ENCODE peak calls at places on chromosomes 4 and X, in ten cellular contexts. One of them, this sample, is unnamed.
A peak's percentile ranks its signal among the peaks of the same experiment; 100 is the strongest.

GRCh38 chrX:123869488-123869887 is 9.6 kb downstream of the XIAP start:
- DNase-seq in T-cell: no peak
- DNase-seq in lung microvascular endothelial cell: no peak
- DNase-seq in iPS DF 6.9: no peak
- DNase-seq in erythroblast: no peak
- DNase-seq in right atrium auricular region: no peak
- DNase-seq in NCI-H526: no peak
- DNase-seq in T47D: no peak
- DNase-seq in epithelial cell of esophagus: peak; percentile 16
- DNase-seq in CD4-positive, alpha-beta T cell: no peak
- DNase-seq in this sample: no peak

GRCh38 chr4:7462509-7462971 is 27.8 kb upstream of the PSAPL1 start:
- DNase-seq in T-cell: no peak
- DNase-seq in lung microvascular endothelial cell: peak; percentile 32
- DNase-seq in iPS DF 6.9: peak; percentile 20
- DNase-seq in erythroblast: no peak
- DNase-seq in right atrium auricular region: no peak
- DNase-seq in NCI-H526: no peak
- DNase-seq in T47D: peak; percentile 44
- DNase-seq in epithelial cell of esophagus: no peak
- DNase-seq in CD4-positive, alpha-beta T cell: no peak
- DNase-seq in this sample: no peak

GRCh38 chr4:138677212-138677611 is 338.4 kb upstream of the NOCT start:
- DNase-seq in T-cell: no peak
- DNase-seq in lung microvascular endothelial cell: no peak
- DNase-seq in iPS DF 6.9: no peak
- DNase-seq in erythroblast: no peak
- DNase-seq in right atrium auricular region: no peak
- DNase-seq in NCI-H526: no peak
- DNase-seq in T47D: no peak
- DNase-seq in epithelial cell of esophagus: no peak
- DNase-seq in CD4-positive, alpha-beta T cell: no peak
- DNase-seq in this sample: no peak

GRCh38 chr4:13196721-13197120 is 287.4 kb downstream of the RAB28 start:
- DNase-seq in T-cell: no peak
- DNase-seq in lung microvascular endothelial cell: no peak
- DNase-seq in iPS DF 6.9: no peak
- DNase-seq in erythroblast: no peak
- DNase-seq in right atrium auricular region: no peak
- DNase-seq in NCI-H526: no peak
- DNase-seq in T47D: no peak
- DNase-seq in epithelial cell of esophagus: no peak
- DNase-seq in CD4-positive, alpha-beta T cell: no peak
- DNase-seq in this sample: no peak

GRCh38 chrX:112865464-112866025 is 24.9 kb upstream of the AMOT start:
- DNase-seq in T-cell: no peak
- DNase-seq in lung microvascular endothelial cell: no peak
- DNase-seq in iPS DF 6.9: no peak
- DNase-seq in erythroblast: no peak
- DNase-seq in right atrium auricular region: no peak
- DNase-seq in NCI-H526: no peak
- DNase-seq in T47D: no peak
- DNase-seq in epithelial cell of esophagus: no peak
- DNase-seq in CD4-positive, alpha-beta T cell: no peak
- DNase-seq in this sample: no peak

GRCh38 chrX:40068048-40068447 is 29.7 kb downstream of the BCOR start:
- DNase-seq in T-cell: no peak
- DNase-seq in lung microvascular endothelial cell: no peak
- DNase-seq in iPS DF 6.9: no peak
- DNase-seq in erythroblast: peak; percentile 15
- DNase-seq in right atrium auricular region: no peak
- DNase-seq in NCI-H526: no peak
- DNase-seq in T47D: peak; percentile 63
- DNase-seq in epithelial cell of esophagus: no peak
- DNase-seq in CD4-positive, alpha-beta T cell: no peak
- DNase-seq in this sample: no peak

GRCh38 chr4:70703695-70704332 is 15.5 kb downstream of the UTP3 start:
- DNase-seq in T-cell: no peak
- DNase-seq in lung microvascular endothelial cell: peak; percentile 39
- DNase-seq in iPS DF 6.9: no peak
- DNase-seq in erythroblast: no peak
- DNase-seq in right atrium auricular region: no peak
- DNase-seq in NCI-H526: peak; percentile 74
- DNase-seq in T47D: no peak
- DNase-seq in epithelial cell of esophagus: peak; percentile 78
- DNase-seq in CD4-positive, alpha-beta T cell: no peak
- DNase-seq in this sample: peak; percentile 31

GRCh38 chr4:6277139-6277802 is 7.6 kb downstream of the WFS1 start:
- DNase-seq in T-cell: no peak
- DNase-seq in lung microvascular endothelial cell: peak; percentile 50
- DNase-seq in iPS DF 6.9: no peak
- DNase-seq in erythroblast: no peak
- DNase-seq in right atrium auricular region: no peak
- DNase-seq in NCI-H526: no peak
- DNase-seq in T47D: no peak
- DNase-seq in epithelial cell of esophagus: no peak
- DNase-seq in CD4-positive, alpha-beta T cell: no peak
- DNase-seq in this sample: no peak

GRCh38 chr4:151887816-151888180 is 127.0 kb upstream of the GATB start:
- DNase-seq in T-cell: no peak
- DNase-seq in lung microvascular endothelial cell: no peak
- DNase-seq in iPS DF 6.9: no peak
- DNase-seq in erythroblast: no peak
- DNase-seq in right atrium auricular region: no peak
- DNase-seq in NCI-H526: no peak
- DNase-seq in T47D: no peak
- DNase-seq in epithelial cell of esophagus: no peak
- DNase-seq in CD4-positive, alpha-beta T cell: no peak
- DNase-seq in this sample: no peak

GRCh38 chr4:105895324-105895608 is at the start of gene NPNT:
- DNase-seq in T-cell: no peak
- DNase-seq in lung microvascular endothelial cell: no peak
- DNase-seq in iPS DF 6.9: no peak
- DNase-seq in erythroblast: no peak
- DNase-seq in right atrium auricular region: no peak
- DNase-seq in NCI-H526: no peak
- DNase-seq in T47D: peak; percentile 29
- DNase-seq in epithelial cell of esophagus: no peak
- DNase-seq in CD4-positive, alpha-beta T cell: no peak
- DNase-seq in this sample: no peak

GRCh38 chrX:63784902-63785692 is at the start of gene ARHGEF9:
- DNase-seq in T-cell: peak; percentile 1
- DNase-seq in lung microvascular endothelial cell: peak; percentile 1
- DNase-seq in iPS DF 6.9: peak; percentile 20
- DNase-seq in erythroblast: no peak
- DNase-seq in right atrium auricular region: no peak
- DNase-seq in NCI-H526: no peak
- DNase-seq in T47D: no peak
- DNase-seq in epithelial cell of esophagus: no peak
- DNase-seq in CD4-positive, alpha-beta T cell: no peak
- DNase-seq in this sample: no peak

GRCh38 chr4:172514011-172514410 is 654.6 kb upstream of the GALNT7 start:
- DNase-seq in T-cell: no peak
- DNase-seq in lung microvascular endothelial cell: no peak
- DNase-seq in iPS DF 6.9: no peak
- DNase-seq in erythroblast: no peak
- DNase-seq in right atrium auricular region: no peak
- DNase-seq in NCI-H526: no peak
- DNase-seq in T47D: no peak
- DNase-seq in epithelial cell of esophagus: peak; percentile 42
- DNase-seq in CD4-positive, alpha-beta T cell: no peak
- DNase-seq in this sample: no peak

GRCh38 chr4:141684785-141685184 is 48.4 kb downstream of the IL15 start:
- DNase-seq in T-cell: no peak
- DNase-seq in lung microvascular endothelial cell: no peak
- DNase-seq in iPS DF 6.9: no peak
- DNase-seq in erythroblast: no peak
- DNase-seq in right atrium auricular region: no peak
- DNase-seq in NCI-H526: no peak
- DNase-seq in T47D: no peak
- DNase-seq in epithelial cell of esophagus: peak; percentile 38
- DNase-seq in CD4-positive, alpha-beta T cell: no peak
- DNase-seq in this sample: no peak

GRCh38 chr4:89898304-89898716 is 3.7 kb downstream of the MMRN1 start:
- DNase-seq in T-cell: no peak
- DNase-seq in lung microvascular endothelial cell: peak; percentile 77
- DNase-seq in iPS DF 6.9: no peak
- DNase-seq in erythroblast: peak; percentile 13
- DNase-seq in right atrium auricular region: no peak
- DNase-seq in NCI-H526: no peak
- DNase-seq in T47D: peak; percentile 22
- DNase-seq in epithelial cell of esophagus: no peak
- DNase-seq in CD4-positive, alpha-beta T cell: no peak
- DNase-seq in this sample: no peak

GRCh38 chr4:3257125-3257690 is 8.2 kb downstream of the MSANTD1 start:
- DNase-seq in T-cell: no peak
- DNase-seq in lung microvascular endothelial cell: no peak
- DNase-seq in iPS DF 6.9: no peak
- DNase-seq in erythroblast: no peak
- DNase-seq in right atrium auricular region: no peak
- DNase-seq in NCI-H526: no peak
- DNase-seq in T47D: no peak
- DNase-seq in epithelial cell of esophagus: peak; percentile 57
- DNase-seq in CD4-positive, alpha-beta T cell: no peak
- DNase-seq in this sample: no peak

GRCh38 chr4:15002659-15003440 is 569 bp downstream of the CPEB2 start:
- DNase-seq in T-cell: peak; percentile 88
- DNase-seq in lung microvascular endothelial cell: peak; percentile 70
- DNase-seq in iPS DF 6.9: no peak
- DNase-seq in erythroblast: peak; percentile 88
- DNase-seq in right atrium auricular region: peak; percentile 78
- DNase-seq in NCI-H526: peak; percentile 10
- DNase-seq in T47D: peak; percentile 74
- DNase-seq in epithelial cell of esophagus: peak; percentile 88
- DNase-seq in CD4-positive, alpha-beta T cell: peak; percentile 71
- DNase-seq in this sample: peak; percentile 64

GRCh38 chr4:38675167-38676121 is 11.4 kb downstream of the KLF3 start:
- DNase-seq in T-cell: peak; percentile 79
- DNase-seq in lung microvascular endothelial cell: peak; percentile 90
- DNase-seq in iPS DF 6.9: peak; percentile 61
- DNase-seq in erythroblast: peak; percentile 93
- DNase-seq in right atrium auricular region: peak; percentile 88
- DNase-seq in NCI-H526: peak; percentile 58
- DNase-seq in T47D: peak; percentile 75
- DNase-seq in epithelial cell of esophagus: peak; percentile 81
- DNase-seq in CD4-positive, alpha-beta T cell: peak; percentile 78
- DNase-seq in this sample: peak; percentile 45

GRCh38 chrX:151741606-151742005 is 7.1 kb downstream of the CNGA2 start:
- DNase-seq in T-cell: no peak
- DNase-seq in lung microvascular endothelial cell: no peak
- DNase-seq in iPS DF 6.9: no peak
- DNase-seq in erythroblast: no peak
- DNase-seq in right atrium auricular region: no peak
- DNase-seq in NCI-H526: no peak
- DNase-seq in T47D: no peak
- DNase-seq in epithelial cell of esophagus: no peak
- DNase-seq in CD4-positive, alpha-beta T cell: no peak
- DNase-seq in this sample: no peak

GRCh38 chr4:59838236-59838635 is 1361.9 kb upstream of the ADGRL3 start:
- DNase-seq in T-cell: no peak
- DNase-seq in lung microvascular endothelial cell: no peak
- DNase-seq in iPS DF 6.9: no peak
- DNase-seq in erythroblast: no peak
- DNase-seq in right atrium auricular region: no peak
- DNase-seq in NCI-H526: no peak
- DNase-seq in T47D: no peak
- DNase-seq in epithelial cell of esophagus: no peak
- DNase-seq in CD4-positive, alpha-beta T cell: no peak
- DNase-seq in this sample: no peak

GRCh38 chr4:121686265-121686664 is 10.5 kb downstream of the ANXA5 start:
- DNase-seq in T-cell: no peak
- DNase-seq in lung microvascular endothelial cell: no peak
- DNase-seq in iPS DF 6.9: no peak
- DNase-seq in erythroblast: no peak
- DNase-seq in right atrium auricular region: no peak
- DNase-seq in NCI-H526: no peak
- DNase-seq in T47D: no peak
- DNase-seq in epithelial cell of esophagus: peak; percentile 75
- DNase-seq in CD4-positive, alpha-beta T cell: no peak
- DNase-seq in this sample: no peak

GRCh38 chrX:23292979-23293651 is 41.5 kb upstream of the PTCHD1 start:
- DNase-seq in T-cell: no peak
- DNase-seq in lung microvascular endothelial cell: no peak
- DNase-seq in iPS DF 6.9: no peak
- DNase-seq in erythroblast: no peak
- DNase-seq in right atrium auricular region: no peak
- DNase-seq in NCI-H526: no peak
- DNase-seq in T47D: no peak
- DNase-seq in epithelial cell of esophagus: no peak
- DNase-seq in CD4-positive, alpha-beta T cell: no peak
- DNase-seq in this sample: no peak

GRCh38 chr4:6342530-6343293 is 73.1 kb downstream of the WFS1 start:
- DNase-seq in T-cell: no peak
- DNase-seq in lung microvascular endothelial cell: peak; percentile 83
- DNase-seq in iPS DF 6.9: no peak
- DNase-seq in erythroblast: no peak
- DNase-seq in right atrium auricular region: peak; percentile 64
- DNase-seq in NCI-H526: no peak
- DNase-seq in T47D: no peak
- DNase-seq in epithelial cell of esophagus: no peak
- DNase-seq in CD4-positive, alpha-beta T cell: no peak
- DNase-seq in this sample: no peak

GRCh38 chr4:144450526-144450925 is 195.4 kb upstream of the HHIP start:
- DNase-seq in T-cell: no peak
- DNase-seq in lung microvascular endothelial cell: no peak
- DNase-seq in iPS DF 6.9: no peak
- DNase-seq in erythroblast: no peak
- DNase-seq in right atrium auricular region: no peak
- DNase-seq in NCI-H526: no peak
- DNase-seq in T47D: no peak
- DNase-seq in epithelial cell of esophagus: no peak
- DNase-seq in CD4-positive, alpha-beta T cell: no peak
- DNase-seq in this sample: no peak

GRCh38 chrX:42109428-42109827 is 186.1 kb upstream of the CASK start:
- DNase-seq in T-cell: no peak
- DNase-seq in lung microvascular endothelial cell: no peak
- DNase-seq in iPS DF 6.9: no peak
- DNase-seq in erythroblast: no peak
- DNase-seq in right atrium auricular region: no peak
- DNase-seq in NCI-H526: no peak
- DNase-seq in T47D: no peak
- DNase-seq in epithelial cell of esophagus: no peak
- DNase-seq in CD4-positive, alpha-beta T cell: no peak
- DNase-seq in this sample: no peak

GRCh38 chr4:182447938-182448280 is 204.7 kb downstream of the TENM3 start:
- DNase-seq in T-cell: no peak
- DNase-seq in lung microvascular endothelial cell: peak; percentile 8
- DNase-seq in iPS DF 6.9: no peak
- DNase-seq in erythroblast: no peak
- DNase-seq in right atrium auricular region: no peak
- DNase-seq in NCI-H526: no peak
- DNase-seq in T47D: no peak
- DNase-seq in epithelial cell of esophagus: no peak
- DNase-seq in CD4-positive, alpha-beta T cell: no peak
- DNase-seq in this sample: no peak

GRCh38 chr4:166042510-166043055 is 169.5 kb downstream of the TLL1 start:
- DNase-seq in T-cell: no peak
- DNase-seq in lung microvascular endothelial cell: no peak
- DNase-seq in iPS DF 6.9: no peak
- DNase-seq in erythroblast: no peak
- DNase-seq in right atrium auricular region: no peak
- DNase-seq in NCI-H526: no peak
- DNase-seq in T47D: no peak
- DNase-seq in epithelial cell of esophagus: peak; percentile 6
- DNase-seq in CD4-positive, alpha-beta T cell: no peak
- DNase-seq in this sample: no peak